ENCODE peak calls at places on chromosomes 2 and 18, in eight cellular contexts. Q is GM12892, Z is psoas muscle, J is esophagus muscularis mucosa, I is choroid plexus epithelial cell, A is NCI-H2107, E is right cardiac atrium, G is bronchial epithelial cell. X is an unnamed sample.
A peak's percentile ranks its signal among the peaks of the same experiment; 100 is the strongest.

GRCh38 chr2:118050386-118050785 is 36.5 kb upstream of the CCDC93 start:
- DNase-seq in A (no peak), I (no peak), E (no peak), Q (no peak), Z (no peak), G (no peak), J (no peak), X (no peak)

GRCh38 chr2:234178309-234179030 is 128.0 kb downstream of the SPP2 start:
- DNase-seq in J (peak; percentile 62), A (no peak), E (peak; percentile 51), Q (no peak), G (peak; percentile 54), I (peak; percentile 29), Z (no peak), X (no peak)

GRCh38 chr2:121793816-121794215 is 38.4 kb downstream of the TSN start:
- DNase-seq in I (no peak), E (no peak), G (no peak), Q (no peak), A (no peak), J (no peak), Z (no peak), X (no peak)

GRCh38 chr18:23198217-23198845 is 63.0 kb downstream of the CABLES1 start:
- DNase-seq in I (no peak), E (no peak), A (no peak), Z (no peak), Q (no peak), G (no peak), J (no peak), X (no peak)

GRCh38 chr2:199607914-199608313 is 150.2 kb upstream of the SATB2 start:
- DNase-seq in A (no peak), Q (no peak), E (no peak), Z (no peak), J (no peak), I (no peak), G (no peak), X (no peak)

GRCh38 chr2:222671259-222672067 is at the start of gene MOGAT1:
- DNase-seq in Z (peak; percentile 70), A (no peak), Q (no peak), G (no peak), E (peak; percentile 78), J (no peak), I (no peak), X (no peak)

GRCh38 chr18:10715791-10716190 is 190.0 kb downstream of the NAPG start:
- DNase-seq in E (peak; percentile 69), Z (no peak), I (peak; percentile 46), J (no peak), A (no peak), Q (no peak), G (peak; percentile 77), X (no peak)

GRCh38 chr2:240480834-240481623 is 45.6 kb downstream of the GPC1 start:
- DNase-seq in I (no peak), Q (no peak), A (no peak), J (peak; percentile 81), G (no peak), Z (no peak), E (no peak), X (no peak)

GRCh38 chr2:219559156-219559915 is 12.0 kb downstream of the OBSL1 start:
- DNase-seq in Z (peak; percentile 36), G (no peak), E (peak; percentile 31), J (no peak), Q (no peak), A (no peak), I (no peak), X (no peak)

GRCh38 chr2:113173563-113174368 is at the start of gene PSD4:
- DNase-seq in E (peak; percentile 85), J (no peak), I (peak; percentile 47), A (no peak), Z (peak; percentile 74), G (no peak), Q (peak; percentile 89), X (no peak)

GRCh38 chr2:161708350-161708974 is 84.2 kb downstream of the SLC4A10 start:
- DNase-seq in A (no peak), G (peak; percentile 2), J (no peak), E (no peak), I (no peak), Z (no peak), Q (no peak), X (no peak)

GRCh38 chr18:9996104-9996503 is 82.3 kb downstream of the VAPA start:
- DNase-seq in A (no peak), E (no peak), I (no peak), Z (no peak), Q (no peak), J (peak; percentile 10), G (no peak), X (no peak)

GRCh38 chr18:10748641-10749040 is 222.8 kb downstream of the NAPG start:
- DNase-seq in A (no peak), G (peak; percentile 23), E (no peak), Z (no peak), J (no peak), I (peak; percentile 65), Q (no peak), X (no peak)

GRCh38 chr2:161417428-161418274 is 1.6 kb downstream of the TBR1 start:
- DNase-seq in Q (no peak), I (no peak), Z (no peak), A (no peak), J (no peak), E (no peak), G (no peak), X (no peak)

GRCh38 chr2:113679457-113679856 is 52.4 kb downstream of the RABL2A start:
- DNase-seq in J (peak; percentile 78), E (no peak), G (no peak), Z (no peak), Q (no peak), A (no peak), I (no peak), X (no peak)

GRCh38 chr2:239774933-239775622 is 250.1 kb downstream of the NDUFA10 start:
- DNase-seq in Z (no peak), A (no peak), G (no peak), Q (no peak), I (no peak), E (peak; percentile 35), J (no peak), X (no peak)

GRCh38 chr2:56008661-56009411 is 85.3 kb upstream of the EFEMP1 start:
- DNase-seq in E (peak; percentile 83), G (peak; percentile 46), A (no peak), J (no peak), Z (peak; percentile 71), I (peak; percentile 92), Q (no peak), X (peak; percentile 83)

GRCh38 chr18:26549103-26549485 is 741 bp upstream of the KCTD1 start:
- DNase-seq in Q (no peak), J (no peak), A (no peak), I (peak; percentile 57), E (peak; percentile 76), Z (peak; percentile 55), G (peak; percentile 68), X (no peak)

GRCh38 chr2:240231838-240232244 is 91.4 kb upstream of the OTOS start:
- DNase-seq in J (no peak), Q (no peak), G (no peak), Z (peak; percentile 38), A (no peak), I (no peak), E (no peak), X (no peak)

GRCh38 chr2:112031916-112032582 is 23.0 kb upstream of the TMEM87B start:
- DNase-seq in Z (no peak), A (no peak), G (peak; percentile 83), I (peak; percentile 19), E (no peak), Q (no peak), J (peak; percentile 87), X (peak; percentile 2)

GRCh38 chr2:166375205-166375735 is 474 bp downstream of the SCN9A start:
- DNase-seq in Z (no peak), G (peak; percentile 11), J (no peak), A (no peak), Q (no peak), E (no peak), I (peak; percentile 29), X (peak; percentile 34)

GRCh38 chr18:23718731-23719130 is 29.5 kb downstream of the LAMA3 start:
- DNase-seq in E (no peak), G (no peak), Z (no peak), J (peak; percentile 85), I (no peak), Q (no peak), A (no peak), X (no peak)

GRCh38 chr2:203052539-203052938 is 37.9 kb downstream of the NBEAL1 start:
- DNase-seq in J (no peak), Z (no peak), A (no peak), I (no peak), E (no peak), G (no peak), Q (no peak), X (no peak)

GRCh38 chr2:7748717-7749415 is 831.7 kb downstream of the RNF144A start:
- DNase-seq in Q (no peak), Z (no peak), I (no peak), E (peak; percentile 50), G (peak; percentile 79), A (no peak), J (no peak), X (no peak)

GRCh38 chr2:62038980-62039771 is 133.7 kb downstream of the COMMD1 start:
- DNase-seq in I (peak; percentile 83), G (peak; percentile 96), J (no peak), A (no peak), Q (peak; percentile 41), Z (no peak), E (no peak), X (no peak)

GRCh38 chr2:144890828-144891227 is 370.9 kb upstream of the ZEB2 start:
- DNase-seq in I (peak; percentile 81), Q (no peak), A (no peak), J (no peak), Z (no peak), G (peak; percentile 64), E (no peak), X (no peak)

GRCh38 chr2:159982270-159982669 is 80.1 kb downstream of the PLA2R1 start:
- DNase-seq in A (no peak), Q (no peak), J (no peak), Z (no peak), G (peak; percentile 93), E (no peak), I (peak; percentile 96), X (no peak)

GRCh38 chr2:21326152-21326551 is 202.4 kb downstream of the TDRD15 start:
- DNase-seq in G (no peak), J (peak; percentile 45), E (no peak), Q (no peak), A (no peak), I (no peak), Z (no peak), X (no peak)

GRCh38 chr2:218290316-218291261 is 1.7 kb downstream of the TMBIM1 start:
- DNase-seq in E (peak; percentile 64), A (peak; percentile 34), Z (no peak), J (no peak), Q (peak; percentile 57), I (no peak), G (no peak), X (no peak)

GRCh38 chr2:131031875-131032274 is 61.4 kb downstream of the FAM168B start:
- DNase-seq in A (no peak), I (no peak), Q (no peak), Z (no peak), G (no peak), E (no peak), J (no peak), X (no peak)

GRCh38 chr2:74025971-74026612 is 41.4 kb downstream of the TET3 start:
- DNase-seq in Z (no peak), J (no peak), G (peak; percentile 62), I (no peak), E (peak; percentile 30), A (no peak), Q (no peak), X (no peak)

GRCh38 chr2:19868705-19869550 is 32.9 kb downstream of the TTC32 start:
- DNase-seq in Q (peak; percentile 57), G (no peak), A (no peak), J (no peak), E (peak; percentile 83), Z (peak; percentile 66), I (peak; percentile 44), X (no peak)

GRCh38 chr2:69616755-69617154 is 26.8 kb downstream of the AAK1 start:
- DNase-seq in E (no peak), G (peak; percentile 55), I (no peak), J (peak; percentile 77), Q (no peak), Z (no peak), A (no peak), X (no peak)